ENCODE peak calls at places on chromosomes 16 and 17, in five cellular contexts. X, F, A, S and V are unnamed samples.

GRCh38 chr16:89375686-89376085 is 114.7 kb downstream of the ANKRD11 start:
- ATAC-seq in S (no peak), F (no peak), A (no peak), X (no peak), V (no peak)

GRCh38 chr17:3511841-3512511 is 36.2 kb downstream of the ASPA start:
- ATAC-seq in X (no peak), A (no peak), S (no peak), F (no peak), V (no peak)

GRCh38 chr17:80992077-80992947 is 671 bp downstream of the CHMP6 start:
- ATAC-seq in S (peak), A (peak), X (peak), F (peak), V (peak)

GRCh38 chr17:14760719-14761425 is 460.0 kb downstream of the HS3ST3B1 start:
- ATAC-seq in X (no peak), S (no peak), F (no peak), A (no peak), V (peak)

GRCh38 chr16:9105189-9105588 is 13.7 kb downstream of the HAPSTR1 start:
- ATAC-seq in F (no peak), S (peak), X (no peak), A (no peak), V (no peak)

GRCh38 chr16:86620184-86620583 is 41.8 kb downstream of the FOXL1 start:
- ATAC-seq in F (no peak), A (no peak), S (no peak), X (no peak), V (no peak)

GRCh38 chr16:57684626-57685358 is 9.8 kb upstream of the DRC7 start:
- ATAC-seq in F (no peak), A (no peak), S (no peak), X (no peak), V (no peak)

GRCh38 chr16:12450381-12450780 is 353.3 kb downstream of the CPPED1 start:
- ATAC-seq in F (no peak), A (no peak), S (no peak), X (no peak), V (no peak)

GRCh38 chr16:30692381-30693074 is 6.4 kb upstream of the SRCAP start:
- ATAC-seq in X (no peak), F (no peak), A (no peak), S (no peak), V (no peak)

GRCh38 chr16:10367616-10368188 is 18.2 kb upstream of the ATF7IP2 start:
- ATAC-seq in S (no peak), A (no peak), X (no peak), F (no peak), V (no peak)

GRCh38 chr16:17375388-17376304 is 95.1 kb downstream of the XYLT1 start:
- ATAC-seq in X (no peak), A (no peak), F (peak), S (peak), V (peak)

GRCh38 chr17:8003594-8004181 is 1.3 kb downstream of the GUCY2D start:
- ATAC-seq in S (no peak), X (no peak), F (peak), A (no peak), V (no peak)

GRCh38 chr17:61770752-61771533 is 92.4 kb downstream of the BRIP1 start:
- ATAC-seq in S (no peak), F (no peak), A (no peak), X (no peak), V (no peak)

GRCh38 chr17:76398523-76399174 is 14.2 kb downstream of the SPHK1 start:
- ATAC-seq in A (peak), F (peak), S (peak), X (peak), V (no peak)

GRCh38 chr17:15092261-15092660 is 172.9 kb downstream of the PMP22 start:
- ATAC-seq in X (no peak), F (no peak), A (no peak), S (no peak), V (no peak)

GRCh38 chr17:27481327-27481726 is 25.1 kb downstream of the KSR1 start:
- ATAC-seq in F (peak), X (peak), S (peak), A (peak), V (peak)

GRCh38 chr16:70476272-70477020 is 22.1 kb downstream of the FCSK start:
- ATAC-seq in F (peak), X (peak), A (peak), S (peak), V (peak)

GRCh38 chr17:55348749-55349354 is 72.8 kb downstream of the MMD start:
- ATAC-seq in X (no peak), A (no peak), S (peak), F (peak), V (no peak)

GRCh38 chr16:23826528-23827244 is 9.1 kb upstream of the PRKCB start:
- ATAC-seq in F (peak), X (peak), A (peak), S (peak), V (peak)

GRCh38 chr17:28365487-28365886 is 488 bp upstream of the SEBOX start:
- ATAC-seq in F (no peak), X (no peak), A (no peak), S (no peak), V (no peak)

GRCh38 chr17:50576864-50577263 is 16.3 kb downstream of the CACNA1G start:
- ATAC-seq in X (no peak), A (no peak), S (no peak), F (no peak), V (no peak)

GRCh38 chr17:8742828-8743227 is 1.8 kb downstream of the CCDC42 start:
- ATAC-seq in A (no peak), F (no peak), S (no peak), X (no peak), V (no peak)

GRCh38 chr16:57617604-57618111 is 10.8 kb upstream of the ADGRG1 start:
- ATAC-seq in S (no peak), F (no peak), X (no peak), A (no peak), V (no peak)

GRCh38 chr16:88882358-88883030 is 16.0 kb upstream of the PABPN1L start:
- ATAC-seq in A (no peak), F (peak), S (peak), X (no peak), V (peak)

GRCh38 chr16:85601730-85602401 is 11.3 kb upstream of the GSE1 start:
- ATAC-seq in A (no peak), X (no peak), S (no peak), F (no peak), V (no peak)